ENCODE peak calls at places on chromosomes 2 and 18, in five cellular contexts. H, D, X, V and N are unnamed samples.

GRCh38 chr18:52339891-52340371 is at the start of gene DCC:
- DNase-seq in H (peak; percentile 22), D (peak; percentile 56), X (peak; percentile 53), V (no peak), N (no peak)

GRCh38 chr18:10055125-10055750 is 141.4 kb downstream of the VAPA start:
- DNase-seq in H (no peak), D (no peak), X (no peak), V (peak; percentile 17), N (no peak)

GRCh38 chr2:219739061-219739460 is 111.6 kb downstream of the SLC4A3 start:
- DNase-seq in H (no peak), D (no peak), X (no peak), V (no peak), N (no peak)

GRCh38 chr2:198604599-198604998 is 800.2 kb downstream of the PLCL1 start:
- DNase-seq in H (no peak), D (no peak), X (no peak), V (no peak), N (no peak)

GRCh38 chr18:50334546-50335152 is 40.2 kb upstream of the SKA1 start:
- DNase-seq in H (no peak), D (no peak), X (no peak), V (no peak), N (no peak)

GRCh38 chr18:11040823-11041712 is 108.3 kb downstream of the PIEZO2 start:
- DNase-seq in H (peak; percentile 58), D (no peak), X (peak; percentile 1), V (no peak), N (no peak)

GRCh38 chr2:153477096-153477555 is 1.4 kb downstream of the RPRM start:
- DNase-seq in H (peak; percentile 47), D (peak; percentile 52), X (no peak), V (no peak), N (no peak)

GRCh38 chr18:25230658-25231326 is 121.2 kb downstream of the ZNF521 start:
- DNase-seq in H (peak; percentile 70), D (no peak), X (peak; percentile 43), V (peak; percentile 85), N (peak; percentile 93)

GRCh38 chr2:190664240-190664639 is 15.4 kb downstream of the NAB1 start:
- DNase-seq in H (no peak), D (no peak), X (peak; percentile 48), V (no peak), N (no peak)

GRCh38 chr18:42296723-42297122 is 341.7 kb downstream of the PIK3C3 start:
- DNase-seq in H (no peak), D (no peak), X (no peak), V (no peak), N (no peak)

GRCh38 chr2:20484034-20484617 is 37.3 kb downstream of the RHOB start:
- DNase-seq in H (no peak), D (no peak), X (no peak), V (no peak), N (peak; percentile 47)

GRCh38 chr2:112884869-112885502 is 26.0 kb upstream of the IL37 start:
- DNase-seq in H (peak; percentile 3), D (no peak), X (peak; percentile 44), V (no peak), N (no peak)

GRCh38 chr18:12657849-12658829 is at the start of gene SPIRE1:
- DNase-seq in H (peak; percentile 65), D (peak; percentile 78), X (peak; percentile 64), V (peak; percentile 76), N (peak; percentile 68)

GRCh38 chr18:39604836-39605235 is 2039.2 kb upstream of the CELF4 start:
- DNase-seq in H (no peak), D (no peak), X (peak; percentile 27), V (no peak), N (no peak)

GRCh38 chr2:148701877-148702276 is 57.3 kb downstream of the EPC2 start:
- DNase-seq in H (no peak), D (no peak), X (no peak), V (no peak), N (no peak)

GRCh38 chr18:76524900-76525698 is 30.1 kb upstream of the ZNF516 start:
- DNase-seq in H (peak; percentile 17), D (no peak), X (peak; percentile 37), V (no peak), N (no peak)

GRCh38 chr2:235238537-235238936 is 255.3 kb upstream of the AGAP1 start:
- DNase-seq in H (no peak), D (no peak), X (no peak), V (peak; percentile 24), N (peak; percentile 73)

GRCh38 chr2:54613794-54614257 is 109.6 kb upstream of the EML6 start:
- DNase-seq in H (no peak), D (no peak), X (peak; percentile 82), V (no peak), N (no peak)

GRCh38 chr2:123935405-123935804 is 89.7 kb upstream of the CNTNAP5 start:
- DNase-seq in H (no peak), D (no peak), X (no peak), V (no peak), N (no peak)
- TF ChIP-seq CTCF in H (no peak), D (no peak), X (no peak), V (no peak), N (no peak)

GRCh38 chr2:222298000-222298310 is 843 bp downstream of the PAX3 start:
- DNase-seq in H (no peak), D (no peak), X (no peak), V (no peak), N (no peak)

GRCh38 chr2:222299926-222300724 is 1.3 kb upstream of the PAX3 start:
- DNase-seq in H (no peak), D (no peak), X (no peak), V (no peak), N (no peak)

GRCh38 chr2:222297600-222297935 is 1.2 kb downstream of the PAX3 start:
- DNase-seq in H (no peak), D (no peak), X (no peak), V (no peak), N (no peak)

GRCh38 chr2:222296911-222297599 is 1.7 kb downstream of the PAX3 start:
- DNase-seq in H (no peak), D (peak; percentile 51), X (no peak), V (no peak), N (no peak)

DNA sequence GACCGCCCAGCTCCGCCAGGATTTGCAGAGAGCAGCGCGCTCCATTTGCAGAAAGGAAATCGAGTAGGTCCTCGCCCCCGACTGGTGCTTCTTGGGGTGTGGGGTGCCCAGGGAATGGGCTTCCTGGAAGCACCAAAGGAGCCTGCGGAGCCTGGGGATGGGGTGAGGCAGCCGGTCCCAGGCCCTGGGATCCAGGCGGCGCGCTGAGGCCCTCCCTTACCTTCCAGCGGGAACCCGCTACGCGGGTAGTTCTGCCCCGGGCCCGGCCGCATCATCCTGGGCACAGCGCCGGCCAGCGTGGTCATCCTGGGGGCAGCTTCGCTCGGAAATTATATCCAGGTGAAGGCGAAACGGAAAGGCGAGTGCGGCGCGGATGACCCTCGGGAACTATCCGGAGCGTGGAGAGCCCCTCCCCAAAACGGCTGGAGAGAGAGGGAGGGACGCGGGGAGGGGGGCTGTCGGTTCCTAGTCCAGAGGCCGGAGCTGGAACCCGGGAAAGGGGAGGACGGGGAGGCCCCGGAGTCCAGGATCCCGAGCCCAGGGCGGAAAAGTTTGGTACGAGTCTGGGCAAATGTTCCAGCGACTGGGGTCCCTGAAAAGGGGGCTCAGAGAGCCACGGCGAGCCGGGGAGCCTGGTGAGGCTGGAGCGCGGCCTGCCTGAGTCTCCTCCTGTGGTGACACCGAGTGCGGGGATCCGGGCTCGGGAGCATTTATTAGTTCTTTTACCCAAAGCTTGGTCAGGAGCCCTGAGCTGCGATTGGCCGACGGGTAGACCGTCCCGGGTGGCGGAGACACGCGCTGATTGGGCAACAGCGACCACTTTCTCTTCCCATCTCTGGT is at the start of gene PAX3:
- DNase-seq in H (no peak), D (peak; percentile 73), X (no peak), V (no peak), N (peak; percentile 56)
- H3K27me3 ChIP-seq in H (peaks cover 95% of the 10 kb centered on the region), D (peaks cover 4% of the 10 kb centered on the region), X (peaks cover 95% of the 10 kb centered on the region), V (no peaks in the 10 kb centered on the region), N (peaks cover 80% of the 10 kb centered on the region)

DNA sequence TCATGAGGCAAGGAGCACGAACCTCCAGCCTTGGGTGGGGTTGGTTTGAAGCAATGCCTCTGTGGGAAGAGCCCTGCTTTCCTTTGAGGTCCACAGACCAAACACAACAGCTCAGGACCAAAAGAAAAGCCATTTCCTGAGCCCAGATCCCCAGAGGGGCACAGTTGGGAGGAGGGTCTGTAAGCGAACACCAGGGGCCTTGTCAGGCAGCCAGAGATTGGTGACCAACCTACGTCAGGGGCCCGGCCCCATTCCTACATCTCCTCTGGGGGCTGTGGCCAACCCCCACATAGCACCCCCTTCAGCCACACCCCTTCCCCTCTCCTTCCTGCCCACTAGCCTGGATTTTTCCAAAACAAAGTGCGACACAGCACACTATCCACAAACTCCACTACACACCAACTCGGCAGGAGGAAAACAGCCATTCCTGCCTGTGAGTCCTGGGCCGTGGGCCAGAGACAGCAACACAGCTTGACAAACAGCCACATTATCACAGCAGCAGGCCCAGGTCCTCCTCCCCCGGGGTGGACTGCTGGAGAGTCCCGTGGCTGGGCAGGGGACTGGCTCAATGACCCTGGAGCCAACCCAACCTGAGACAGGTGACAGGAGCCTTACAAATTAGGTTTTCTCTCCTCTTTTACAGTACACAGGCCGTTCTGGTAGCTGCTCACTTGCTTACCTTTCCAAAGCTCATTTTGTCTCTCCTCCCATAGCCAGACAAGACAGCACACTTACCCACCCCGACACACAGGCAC is 98.8 kb downstream of the TNS1 start:
- DNase-seq in H (peak; percentile 96), D (peak; percentile 92), X (no peak), V (peak; percentile 89), N (peak; percentile 96)
- H3K4me1 ChIP-seq in H (peaks cover 100% of the 10 kb centered on the region), D (peaks cover 66% of the 10 kb centered on the region), X (peaks cover 6% of the 10 kb centered on the region), V (peaks cover 100% of the 10 kb centered on the region), N (peaks cover 100% of the 10 kb centered on the region)

DNA sequence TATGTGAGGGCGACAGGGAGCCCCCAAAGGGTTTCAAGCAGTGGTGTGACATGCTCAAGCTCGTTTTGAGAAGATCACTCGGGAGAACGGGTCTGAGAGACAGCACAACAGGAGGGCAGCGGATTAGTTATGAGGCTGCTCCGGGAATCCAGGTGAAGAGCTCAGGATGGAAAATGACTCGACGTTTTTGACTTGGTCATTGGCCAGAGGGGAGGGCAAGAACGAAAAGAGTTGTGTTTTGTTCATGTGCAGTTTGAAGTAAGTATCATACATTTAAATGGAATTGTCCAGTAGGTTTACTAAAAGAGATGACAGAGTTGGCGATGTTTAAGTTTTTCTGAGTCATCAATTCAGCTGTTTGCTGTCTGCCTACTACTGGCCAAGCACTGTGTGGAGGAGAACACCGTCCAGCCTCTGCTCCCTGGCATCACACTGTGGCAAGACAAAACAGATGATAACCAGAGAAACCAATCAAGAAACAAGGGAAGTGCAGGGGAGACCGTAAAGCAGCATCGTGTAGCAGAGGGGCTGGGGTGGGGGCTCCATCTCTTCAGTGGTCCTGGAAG is 25.3 kb upstream of the ANXA4 start:
- DNase-seq in H (no peak), D (no peak), X (no peak), V (no peak), N (no peak)
- TF ChIP-seq CTCF in H (no peak), D (no peak), X (no peak), V (no peak), N (no peak)